ENCODE peak calls at places on chromosome 2, in nine cellular contexts. F, M, H, G, L, B, U, O and P are unnamed samples.

GRCh38 chr2:174750923-174751441 is 13.3 kb downstream of the CHRNA1 start:
- DNase-seq in G (no peak), L (no peak), B (no peak), M (no peak), H (no peak), U (no peak), O (no peak), F (no peak), P (no peak)

GRCh38 chr2:134199123-134199522 is 54.7 kb upstream of the MGAT5 start:
- DNase-seq in F (peak), M (no peak), H (no peak), G (no peak), O (no peak), U (no peak), B (no peak), L (no peak), P (no peak)

GRCh38 chr2:71150082-71150816 is 19.8 kb downstream of the MPHOSPH10 start:
- DNase-seq in G (no peak), U (no peak), L (no peak), O (no peak), B (no peak), M (no peak), H (no peak), F (peak), P (no peak)

GRCh38 chr2:18104583-18105224 is 226.2 kb downstream of the KCNS3 start:
- DNase-seq in O (no peak), M (no peak), L (no peak), H (peak), F (no peak), U (no peak), B (no peak), G (no peak), P (no peak)

GRCh38 chr2:162430323-162430722 is 86.4 kb downstream of the GCA start:
- DNase-seq in M (no peak), L (no peak), B (no peak), F (no peak), U (no peak), H (no peak), G (no peak), O (no peak), P (no peak)

GRCh38 chr2:239239607-239240479 is 161.0 kb downstream of the HDAC4 start:
- DNase-seq in F (no peak), U (no peak), L (peak), O (no peak), H (peak), B (no peak), G (no peak), M (no peak), P (no peak)

GRCh38 chr2:33291278-33292013 is 185.0 kb upstream of the RASGRP3 start:
- DNase-seq in F (peak), O (no peak), H (no peak), M (no peak), U (peak), L (peak), B (no peak), G (no peak), P (no peak)

GRCh38 chr2:238169708-238170251 is 11.0 kb downstream of the ERFE start:
- DNase-seq in F (peak), U (peak), B (no peak), H (peak), L (no peak), O (no peak), M (no peak), G (peak), P (no peak)

GRCh38 chr2:239496700-239497099 is 95.9 kb upstream of the HDAC4 start:
- DNase-seq in H (no peak), O (no peak), M (no peak), F (no peak), L (no peak), G (no peak), U (no peak), B (no peak), P (no peak)

GRCh38 chr2:207184768-207185167 is 19.0 kb upstream of the KLF7 start:
- DNase-seq in G (no peak), H (no peak), U (no peak), F (peak), M (no peak), B (no peak), L (no peak), O (no peak), P (no peak)

GRCh38 chr2:127175406-127175805 is 44.7 kb downstream of the CYP27C1 start:
- DNase-seq in O (no peak), F (no peak), B (no peak), M (no peak), L (no peak), H (no peak), U (no peak), G (no peak), P (no peak)

GRCh38 chr2:19538411-19538963 is 180.1 kb upstream of the OSR1 start:
- DNase-seq in G (no peak), H (no peak), B (no peak), M (no peak), F (peak), O (no peak), U (peak), L (no peak), P (no peak)